ENCODE peak calls at places on chromosomes 13 and 19, in five cellular contexts. J is DMS53, Q is ACHN, G is amygdala, Y is Right ventricle myocardium superior. T is an unnamed sample.

GRCh38 chr19:53772943-53773342 is 51.2 kb downstream of the NLRP12 start:
- DNase-seq in J (peak), Q (peak), G (no peak), Y (no peak), T (peak)

GRCh38 chr13:76637651-76638111 is 248.5 kb downstream of the KCTD12 start:
- DNase-seq in J (no peak), Q (no peak), G (no peak), Y (no peak), T (no peak)

GRCh38 chr19:16895467-16896097 is 6.8 kb downstream of the F2RL3 start:
- DNase-seq in J (no peak), Q (no peak), G (no peak), Y (peak), T (no peak)

GRCh38 chr19:12766051-12766521 is 9.3 kb downstream of the HOOK2 start:
- DNase-seq in J (peak), Q (no peak), G (peak), Y (peak), T (peak)

GRCh38 chr13:24340608-24340955 is 31.2 kb downstream of the C1QTNF9 start:
- DNase-seq in J (no peak), Q (no peak), G (no peak), Y (no peak), T (no peak)

GRCh38 chr19:3699741-3700241 is 477 bp downstream of the PIP5K1C start:
- DNase-seq in J (no peak), Q (no peak), G (no peak), Y (no peak), T (no peak)

GRCh38 chr19:49949735-49950589 is 11.0 kb downstream of the SIGLEC11 start:
- DNase-seq in J (no peak), Q (no peak), G (no peak), Y (no peak), T (no peak)

GRCh38 chr13:20349564-20350379 is 117.7 kb upstream of the GJB6 start:
- DNase-seq in J (no peak), Q (no peak), G (no peak), Y (peak), T (no peak)

GRCh38 chr19:3478409-3479176 is 1.7 kb downstream of the SMIM24 start:
- DNase-seq in J (no peak), Q (no peak), G (no peak), Y (no peak), T (no peak)

GRCh38 chr13:48431431-48431830 is 18.5 kb upstream of the LPAR6 start:
- DNase-seq in J (no peak), Q (no peak), G (no peak), Y (no peak), T (no peak)

GRCh38 chr19:32581704-32582164 is 744 bp downstream of the PDCD5 start:
- DNase-seq in J (peak), Q (peak), G (no peak), Y (peak), T (peak)

GRCh38 chr13:83622422-83622784 is 259.9 kb downstream of the SLITRK1 start:
- DNase-seq in J (no peak), Q (no peak), G (no peak), Y (no peak), T (no peak)

GRCh38 chr19:15292847-15293582 is 39.3 kb downstream of the BRD4 start:
- DNase-seq in J (peak), Q (no peak), G (no peak), Y (peak), T (no peak)

GRCh38 chr19:58054792-58055482 is 4.1 kb upstream of the ZNF135 start:
- DNase-seq in J (no peak), Q (no peak), G (peak), Y (peak), T (no peak)

GRCh38 chr13:22220186-22221160 is 549.6 kb downstream of the FGF9 start:
- DNase-seq in J (no peak), Q (no peak), G (no peak), Y (no peak), T (no peak)

GRCh38 chr13:59771272-59771671 is 392.5 kb downstream of the DIAPH3 start:
- DNase-seq in J (peak), Q (peak), G (no peak), Y (no peak), T (no peak)

GRCh38 chr13:76338003-76338402 is 548.2 kb downstream of the KCTD12 start:
- DNase-seq in J (no peak), Q (no peak), G (no peak), Y (no peak), T (no peak)

GRCh38 chr13:97743946-97744345 is 209.5 kb upstream of the IPO5 start:
- DNase-seq in J (no peak), Q (no peak), G (no peak), Y (no peak), T (no peak)

GRCh38 chr13:40189885-40190655 is 476.4 kb downstream of the FOXO1 start:
- DNase-seq in J (no peak), Q (no peak), G (peak), Y (peak), T (no peak)

GRCh38 chr19:17109962-17110598 is 34.5 kb downstream of the MYO9B start:
- DNase-seq in J (no peak), Q (no peak), G (no peak), Y (peak), T (no peak)

GRCh38 chr13:53010374-53011105 is 18.1 kb upstream of the OLFM4 start:
- DNase-seq in J (peak), Q (no peak), G (no peak), Y (no peak), T (no peak)

GRCh38 chr19:3655402-3656072 is 28.9 kb upstream of the CACTIN start:
- DNase-seq in J (no peak), Q (peak), G (peak), Y (no peak), T (peak)

GRCh38 chr13:29654807-29655547 is 59.5 kb upstream of the SLC7A1 start:
- DNase-seq in J (no peak), Q (no peak), G (no peak), Y (no peak), T (no peak)